ENCODE peak calls at places on chromosomes 5 and 9, in six cellular contexts. One of them, this sample, is unnamed.

GRCh38 chr5:26582350-26583040 is 455.9 kb downstream of the CDH9 start:
- DNase-seq in left ventricle myocardium inferior: no peak
- DNase-seq in AML-193: no peak
- DNase-seq in fibroblast of the aortic adventitia: no peak
- DNase-seq in HuH-7.5: no peak
- DNase-seq in choroid plexus epithelial cell: peak
- DNase-seq in this sample: peak

GRCh38 chr9:15268796-15269195 is 38.2 kb downstream of the TTC39B start:
- DNase-seq in fibroblast of the aortic adventitia: no peak
- DNase-seq in choroid plexus epithelial cell: no peak
- DNase-seq in left ventricle myocardium inferior: no peak
- DNase-seq in AML-193: no peak
- DNase-seq in HuH-7.5: no peak
- DNase-seq in this sample: no peak

GRCh38 chr9:128762664-128763449 is 8.9 kb downstream of the ZER1 start:
- DNase-seq in AML-193: no peak
- DNase-seq in fibroblast of the aortic adventitia: no peak
- DNase-seq in left ventricle myocardium inferior: no peak
- DNase-seq in HuH-7.5: no peak
- DNase-seq in choroid plexus epithelial cell: no peak
- DNase-seq in this sample: no peak

GRCh38 chr5:50445281-50445949 is 4.3 kb upstream of the EMB start:
- DNase-seq in AML-193: peak
- DNase-seq in left ventricle myocardium inferior: no peak
- DNase-seq in HuH-7.5: no peak
- DNase-seq in fibroblast of the aortic adventitia: no peak
- DNase-seq in choroid plexus epithelial cell: no peak
- DNase-seq in this sample: no peak

GRCh38 chr9:126696764-126697145 is 83.0 kb downstream of the LMX1B start:
- DNase-seq in left ventricle myocardium inferior: no peak
- DNase-seq in fibroblast of the aortic adventitia: no peak
- DNase-seq in HuH-7.5: no peak
- DNase-seq in AML-193: no peak
- DNase-seq in choroid plexus epithelial cell: no peak
- DNase-seq in this sample: no peak

GRCh38 chr5:72280655-72281069 is 39.4 kb downstream of the MRPS27 start:
- DNase-seq in HuH-7.5: no peak
- DNase-seq in fibroblast of the aortic adventitia: peak
- DNase-seq in AML-193: no peak
- DNase-seq in left ventricle myocardium inferior: no peak
- DNase-seq in choroid plexus epithelial cell: peak
- DNase-seq in this sample: peak

GRCh38 chr9:124792976-124793594 is 16.2 kb downstream of the OLFML2A start:
- DNase-seq in left ventricle myocardium inferior: no peak
- DNase-seq in choroid plexus epithelial cell: peak
- DNase-seq in AML-193: no peak
- DNase-seq in HuH-7.5: no peak
- DNase-seq in fibroblast of the aortic adventitia: no peak
- DNase-seq in this sample: peak

GRCh38 chr5:92945630-92946097 is 635.4 kb downstream of the NR2F1-AS1 start:
- DNase-seq in AML-193: no peak
- DNase-seq in fibroblast of the aortic adventitia: peak
- DNase-seq in left ventricle myocardium inferior: no peak
- DNase-seq in choroid plexus epithelial cell: peak
- DNase-seq in HuH-7.5: no peak
- DNase-seq in this sample: no peak

GRCh38 chr5:118405650-118406061 is 582.7 kb downstream of the DTWD2 start:
- DNase-seq in fibroblast of the aortic adventitia: no peak
- DNase-seq in left ventricle myocardium inferior: peak
- DNase-seq in AML-193: no peak
- DNase-seq in choroid plexus epithelial cell: no peak
- DNase-seq in HuH-7.5: no peak
- DNase-seq in this sample: peak

GRCh38 chr9:137429974-137430722 is 7.0 kb downstream of the NOXA1 start:
- DNase-seq in choroid plexus epithelial cell: no peak
- DNase-seq in left ventricle myocardium inferior: no peak
- DNase-seq in AML-193: no peak
- DNase-seq in fibroblast of the aortic adventitia: no peak
- DNase-seq in HuH-7.5: peak
- DNase-seq in this sample: no peak

GRCh38 chr5:1746371-1747078 is 53.1 kb downstream of the MRPL36 start:
- DNase-seq in HuH-7.5: no peak
- DNase-seq in fibroblast of the aortic adventitia: no peak
- DNase-seq in AML-193: no peak
- DNase-seq in choroid plexus epithelial cell: no peak
- DNase-seq in left ventricle myocardium inferior: no peak
- DNase-seq in this sample: no peak